ENCODE peak calls at places on chromosomes 16 and 17, in seven cellular contexts. E is progenitor cell of endocrine pancreas, B is foreskin fibroblast, K is lower leg skin, G is Peyer's patch, N is nephron progenitor cell, W is ovary. O is an unnamed sample.

GRCh38 chr16:5870886-5871715 is 773.5 kb upstream of the EEF2KMT start:
- DNase-seq in E (no peak), B (no peak), K (peak), G (no peak), N (no peak), W (no peak), O (no peak)

GRCh38 chr16:3609895-3610697 is 1.3 kb downstream of the SLX4 start:
- DNase-seq in E (no peak), B (no peak), K (peak), G (no peak), N (no peak), W (no peak), O (no peak)

GRCh38 chr16:35748621-35749252 is 2289.3 kb downstream of the TP53TG3F start:
- DNase-seq in E (no peak), B (no peak), K (peak), G (no peak), N (no peak), W (no peak), O (no peak)

GRCh38 chr17:36532435-36532975 is 2.2 kb downstream of the MYO19 start:
- DNase-seq in E (no peak), B (no peak), K (no peak), G (no peak), N (no peak), W (no peak), O (no peak)

GRCh38 chr16:17476414-17477259 is 5.9 kb upstream of the XYLT1 start:
- DNase-seq in E (peak), B (peak), K (peak), G (peak), N (peak), W (peak), O (no peak)

GRCh38 chr17:44384823-44385286 is 4.6 kb downstream of the ITGA2B start:
- DNase-seq in E (no peak), B (no peak), K (no peak), G (no peak), N (peak), W (no peak), O (no peak)

GRCh38 chr17:59756236-59756818 is 48.9 kb downstream of the VMP1 start:
- DNase-seq in E (no peak), B (peak), K (no peak), G (no peak), N (no peak), W (no peak), O (no peak)

GRCh38 chr17:31320791-31321190 is 631 bp downstream of the EVI2A start:
- DNase-seq in E (no peak), B (peak), K (no peak), G (no peak), N (no peak), W (no peak), O (no peak)

GRCh38 chr17:72730091-72730490 is 362.4 kb downstream of the SLC39A11 start:
- DNase-seq in E (no peak), B (no peak), K (no peak), G (no peak), N (no peak), W (no peak), O (no peak)

DNA sequence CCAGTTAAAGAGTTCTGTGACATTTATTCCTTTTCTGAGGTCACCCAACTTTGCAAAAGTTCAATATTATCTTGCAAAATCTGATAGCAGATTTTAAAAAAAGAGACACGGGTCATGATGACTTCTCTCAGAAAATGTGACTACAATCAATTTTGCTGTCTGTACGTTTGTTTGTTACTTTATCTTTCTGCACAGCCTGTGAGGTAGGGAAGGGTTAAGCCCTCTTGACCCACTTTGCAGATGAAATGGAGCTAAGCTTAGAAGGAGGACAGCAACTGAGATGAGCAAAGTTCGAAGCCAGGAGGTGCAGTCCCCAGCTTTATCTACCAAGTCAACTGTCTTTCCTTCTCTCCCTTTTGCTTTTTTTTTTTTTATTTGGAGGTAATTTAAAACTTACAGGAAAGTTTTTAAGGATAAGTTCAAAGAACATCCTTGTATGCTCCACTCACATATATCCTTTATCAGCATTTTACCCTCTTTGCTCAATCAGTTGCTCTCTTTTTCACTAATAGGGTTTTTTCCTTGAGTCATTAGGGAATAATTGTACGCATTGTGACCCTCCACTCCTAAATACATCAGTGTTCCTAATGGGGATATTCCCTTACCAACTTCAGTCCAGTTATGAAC is 86.8 kb downstream of the MSI2 start:
- DNase-seq in E (no peak), B (no peak), K (no peak), G (no peak), N (no peak), W (no peak), O (no peak)
- TF ChIP-seq CTCF in E (no peak), B (no peak), K (no peak), G (no peak), N (no peak), W (no peak), O (no peak)

GRCh38 chr17:37710344-37710886 is 34.4 kb downstream of the HNF1B start:
- DNase-seq in E (peak), B (peak), K (no peak), G (no peak), N (peak), W (no peak), O (peak)
- TF ChIP-seq CTCF in E (peak), B (no peak), K (no peak), G (no peak), N (no peak), W (no peak), O (no peak)

DNA sequence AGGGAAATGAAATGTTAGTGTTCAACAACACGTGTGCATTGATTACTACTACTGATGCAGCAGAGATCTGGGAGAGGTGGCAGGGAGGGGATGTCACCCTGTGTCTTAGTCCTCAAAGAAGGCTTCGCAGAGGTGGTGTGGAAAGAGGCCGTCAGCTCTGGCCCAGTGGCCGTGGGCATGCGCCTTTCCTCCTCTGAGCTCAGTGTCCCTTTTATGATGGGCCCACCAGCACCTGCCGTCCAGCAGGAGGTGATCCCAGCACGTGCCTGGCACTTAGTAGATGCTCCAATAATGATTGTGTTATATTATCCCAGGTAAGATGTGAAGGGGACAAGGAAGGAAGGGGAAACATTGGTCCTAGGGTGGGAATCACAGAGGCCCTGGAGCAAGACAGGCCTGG is 106.2 kb downstream of the CLEC16A start:
- DNase-seq in E (no peak), B (no peak), K (peak), G (no peak), N (no peak), W (no peak), O (no peak)
- TF ChIP-seq CTCF in E (no peak), B (no peak), K (no peak), G (no peak), N (no peak), W (no peak), O (no peak)

DNA sequence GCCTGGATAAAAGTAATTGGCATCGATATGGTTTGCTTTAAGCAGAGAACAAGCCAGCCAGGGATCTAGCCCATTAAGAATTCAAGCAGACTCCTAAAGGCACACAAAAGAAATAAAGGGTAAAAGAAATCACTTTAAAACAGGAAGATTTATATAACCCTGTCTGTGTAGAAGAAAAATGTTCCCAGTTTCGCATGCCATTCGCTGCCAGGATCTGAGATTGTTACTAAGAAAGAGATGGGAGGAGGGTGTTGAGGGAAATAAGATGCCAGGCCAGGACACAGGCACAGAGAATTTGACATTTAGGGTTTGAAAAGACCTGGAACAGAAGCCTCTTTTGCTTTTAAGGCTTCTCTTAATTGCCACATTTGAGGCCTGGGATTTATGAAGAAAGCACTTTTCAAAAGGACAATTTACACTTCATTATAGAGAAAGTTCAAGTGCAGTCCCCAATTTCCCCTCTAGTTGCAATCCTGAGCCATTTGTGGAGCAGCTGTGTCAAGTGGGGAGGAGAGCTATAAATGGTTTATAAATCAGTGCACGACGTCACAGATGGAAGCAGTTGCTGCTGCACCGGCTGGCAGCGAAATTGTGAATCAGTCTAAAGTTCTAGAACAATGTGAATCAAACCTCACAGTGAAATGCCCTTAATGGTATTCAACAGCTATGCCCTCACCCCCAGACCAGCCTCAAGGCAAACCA is 26.4 kb upstream of the C16orf87 start:
- DNase-seq in E (no peak), B (peak), K (no peak), G (no peak), N (peak), W (no peak), O (no peak)
- TF ChIP-seq CTCF in E (peak), B (peak), K (no peak), G (no peak), N (peak), W (no peak), O (no peak)

GRCh38 chr16:83807710-83808572 is at the start of gene HSBP1:
- DNase-seq in E (peak), B (peak), K (peak), G (peak), N (peak), W (peak), O (peak)

GRCh38 chr16:83813818-83814653 is 6.3 kb downstream of the HSBP1 start:
- DNase-seq in E (peak), B (peak), K (peak), G (no peak), N (no peak), W (peak), O (no peak)

GRCh38 chr16:83809092-83809491 is 1.3 kb downstream of the HSBP1 start:
- DNase-seq in E (no peak), B (no peak), K (no peak), G (no peak), N (no peak), W (no peak), O (no peak)

GRCh38 chr16:83808573-83809014 is 816 bp downstream of the HSBP1 start:
- DNase-seq in E (no peak), B (no peak), K (no peak), G (no peak), N (no peak), W (no peak), O (no peak)

GRCh38 chr16:83810906-83811305 is 3.1 kb downstream of the HSBP1 start:
- DNase-seq in E (no peak), B (no peak), K (no peak), G (no peak), N (no peak), W (no peak), O (no peak)
- TF ChIP-seq CTCF in E (no peak), B (no peak), K (no peak), G (no peak), N (no peak), W (no peak), O (no peak)

GRCh38 chr17:66906321-66907278 is 57.9 kb upstream of the CACNG4 start:
- DNase-seq in E (peak), B (peak), K (peak), G (peak), N (peak), W (peak), O (peak)
- TF ChIP-seq CTCF in E (peak), B (peak), K (no peak), G (peak), N (peak), W (peak), O (peak)

O was measured in lung.